ENCODE peak calls at places on chromosomes 3 and 15, in six cellular contexts. L is EH, Q is MV-4-11, P is KG1, K is AG10803, V is hypothalamus. Z is an unnamed sample.

GRCh38 chr3:14256561-14257342 is 78.1 kb downstream of the LSM3 start:
- DNase-seq in L (no peak), Q (no peak), P (no peak), K (no peak), V (no peak), Z (no peak)

GRCh38 chr15:51579012-51579411 is 43.6 kb downstream of the DMXL2 start:
- DNase-seq in L (peak; percentile 15), Q (no peak), P (no peak), K (peak; percentile 29), V (no peak), Z (no peak)

GRCh38 chr15:85488997-85489396 is 108.6 kb downstream of the AKAP13 start:
- DNase-seq in L (no peak), Q (no peak), P (no peak), K (no peak), V (no peak), Z (no peak)

GRCh38 chr3:51719413-51720025 is 12.7 kb downstream of the GRM2 start:
- DNase-seq in L (no peak), Q (no peak), P (no peak), K (no peak), V (no peak), Z (no peak)

GRCh38 chr15:25807063-25807462 is 56.1 kb downstream of the ATP10A start:
- DNase-seq in L (no peak), Q (no peak), P (no peak), K (no peak), V (no peak), Z (no peak)

GRCh38 chr3:114745322-114746240 is 401.5 kb downstream of the ZBTB20 start:
- DNase-seq in L (peak; percentile 83), Q (no peak), P (no peak), K (peak; percentile 83), V (no peak), Z (peak; percentile 55)

GRCh38 chr3:42961633-42962032 is 17.5 kb upstream of the GASK1A start:
- DNase-seq in L (peak; percentile 62), Q (peak; percentile 37), P (no peak), K (peak; percentile 63), V (no peak), Z (peak; percentile 67)

GRCh38 chr3:112598731-112599130 is 36.9 kb downstream of the SLC35A5 start:
- DNase-seq in L (peak; percentile 58), Q (no peak), P (no peak), K (peak; percentile 64), V (no peak), Z (peak; percentile 53)

GRCh38 chr15:57708047-57708446 is 1.5 kb downstream of the POLR2M start:
- DNase-seq in L (peak; percentile 47), Q (no peak), P (no peak), K (no peak), V (no peak), Z (no peak)

GRCh38 chr15:91484141-91484540 is 369.4 kb upstream of the SLCO3A1 start:
- DNase-seq in L (no peak), Q (no peak), P (no peak), K (no peak), V (no peak), Z (no peak)

GRCh38 chr3:110069641-110070538 is 732.5 kb upstream of the DPPA4 start:
- DNase-seq in L (peak; percentile 21), Q (no peak), P (no peak), K (peak; percentile 25), V (no peak), Z (peak; percentile 67)

GRCh38 chr15:72468103-72468502 is 6.0 kb upstream of the ARIH1 start:
- DNase-seq in L (no peak), Q (no peak), P (no peak), K (no peak), V (no peak), Z (no peak)

GRCh38 chr15:84752700-84753099 is 4.3 kb downstream of the ZNF592 start:
- DNase-seq in L (peak; percentile 68), Q (peak; percentile 4), P (no peak), K (peak; percentile 39), V (no peak), Z (peak; percentile 73)

GRCh38 chr3:42190701-42191442 is 75.1 kb downstream of the CCK start:
- DNase-seq in L (peak; percentile 60), Q (peak; percentile 15), P (peak; percentile 36), K (peak; percentile 49), V (no peak), Z (peak; percentile 58)

GRCh38 chr3:100561459-100562158 is 47.8 kb upstream of the ADGRG7 start:
- DNase-seq in L (peak; percentile 70), Q (no peak), P (no peak), K (peak; percentile 87), V (no peak), Z (peak; percentile 6)

GRCh38 chr3:3053974-3054373 is 56.2 kb downstream of the IL5RA start:
- DNase-seq in L (no peak), Q (no peak), P (no peak), K (no peak), V (no peak), Z (no peak)

GRCh38 chr15:28021281-28022039 is 77.7 kb downstream of the OCA2 start:
- DNase-seq in L (peak; percentile 1), Q (peak; percentile 62), P (no peak), K (peak; percentile 56), V (peak; percentile 9), Z (peak; percentile 3)

GRCh38 chr15:80308002-80308401 is 56.0 kb upstream of the CTXND1 start:
- DNase-seq in L (no peak), Q (no peak), P (no peak), K (no peak), V (no peak), Z (no peak)

GRCh38 chr3:45313743-45314403 is 74.5 kb upstream of the LARS2 start:
- DNase-seq in L (no peak), Q (no peak), P (no peak), K (no peak), V (no peak), Z (no peak)

GRCh38 chr3:128922804-128923459 is 43.5 kb downstream of the ACAD9 start:
- DNase-seq in L (no peak), Q (no peak), P (peak; percentile 15), K (no peak), V (no peak), Z (no peak)

GRCh38 chr15:73694419-73694818 is 10.2 kb downstream of the CD276 start:
- DNase-seq in L (peak; percentile 72), Q (peak; percentile 39), P (no peak), K (no peak), V (no peak), Z (peak; percentile 59)

GRCh38 chr3:19149388-19149787 is 1.1 kb downstream of the KCNH8 start:
- DNase-seq in L (peak; percentile 25), Q (peak; percentile 9), P (peak; percentile 12), K (peak; percentile 10), V (no peak), Z (peak; percentile 45)

GRCh38 chr15:50224606-50225005 is 40.9 kb downstream of the HDC start:
- DNase-seq in L (peak; percentile 46), Q (peak; percentile 29), P (no peak), K (peak; percentile 66), V (no peak), Z (no peak)

GRCh38 chr15:68057089-68057488 is 3.0 kb downstream of the PIAS1 start:
- DNase-seq in L (no peak), Q (no peak), P (no peak), K (no peak), V (no peak), Z (no peak)

GRCh38 chr15:92883643-92884458 is 16.3 kb upstream of the CHD2 start:
- DNase-seq in L (peak; percentile 46), Q (peak; percentile 25), P (no peak), K (peak; percentile 52), V (no peak), Z (peak; percentile 54)

GRCh38 chr3:15375461-15376000 is 43.1 kb upstream of the SH3BP5 start:
- DNase-seq in L (no peak), Q (no peak), P (no peak), K (no peak), V (no peak), Z (no peak)

GRCh38 chr3:195537995-195538394 is 5.1 kb downstream of the PPP1R2 start:
- DNase-seq in L (no peak), Q (no peak), P (no peak), K (no peak), V (no peak), Z (peak; percentile 57)

GRCh38 chr3:28777806-28778475 is 429.3 kb upstream of the AZI2 start:
- DNase-seq in L (no peak), Q (no peak), P (no peak), K (no peak), V (no peak), Z (no peak)

GRCh38 chr15:58980351-58980939 is 7.0 kb upstream of the RNF111 start:
- DNase-seq in L (peak; percentile 48), Q (peak; percentile 58), P (peak; percentile 20), K (peak; percentile 49), V (no peak), Z (peak; percentile 44)

GRCh38 chr3:53804697-53805462 is 41.3 kb downstream of the CHDH start:
- DNase-seq in L (peak; percentile 91), Q (no peak), P (no peak), K (peak; percentile 80), V (no peak), Z (peak; percentile 32)

GRCh38 chr3:54122046-54122801 is at the start of gene CACNA2D3:
- DNase-seq in L (peak; percentile 13), Q (no peak), P (no peak), K (no peak), V (peak; percentile 45), Z (no peak)

GRCh38 chr15:59687831-59688230 is 1.3 kb downstream of the BNIP2 start:
- DNase-seq in L (peak; percentile 55), Q (peak; percentile 82), P (peak; percentile 13), K (peak; percentile 43), V (no peak), Z (peak; percentile 18)

GRCh38 chr3:147191795-147192385 is 214.5 kb downstream of the ZIC4 start:
- DNase-seq in L (peak; percentile 74), Q (peak; percentile 25), P (no peak), K (peak; percentile 76), V (no peak), Z (peak; percentile 80)

GRCh38 chr3:194496217-194496881 is 9.5 kb upstream of the ATP13A3 start:
- DNase-seq in L (no peak), Q (peak; percentile 56), P (no peak), K (no peak), V (no peak), Z (peak; percentile 30)

GRCh38 chr3:194884649-194885315 is 199.1 kb downstream of the FAM43A start:
- DNase-seq in L (peak; percentile 32), Q (no peak), P (no peak), K (no peak), V (no peak), Z (no peak)

GRCh38 chr15:67884514-67885225 is 44.8 kb upstream of the RNU6-1 start:
- DNase-seq in L (peak; percentile 71), Q (peak; percentile 51), P (peak; percentile 35), K (peak; percentile 36), V (peak; percentile 48), Z (peak; percentile 81)

GRCh38 chr15:29677871-29678431 is 144.3 kb downstream of the TJP1 start:
- DNase-seq in L (no peak), Q (no peak), P (no peak), K (no peak), V (no peak), Z (no peak)